ENCODE peak calls at places on chromosomes 5 and 9, in five cellular contexts. One of them, this sample, is unnamed.

GRCh38 chr9:90018688-90019087 is 413.9 kb downstream of the GADD45G start:
- DNase-seq in AG04450: no peak
- DNase-seq in brain microvascular endothelial cell: no peak
- DNase-seq in BE2C: no peak
- DNase-seq in right lobe of liver: no peak
- DNase-seq in this sample: no peak

GRCh38 chr5:172274951-172275753 is 8.4 kb downstream of the UBTD2 start:
- DNase-seq in AG04450: no peak
- DNase-seq in brain microvascular endothelial cell: peak; percentile 87
- DNase-seq in BE2C: no peak
- DNase-seq in right lobe of liver: no peak
- DNase-seq in this sample: no peak

GRCh38 chr5:14588145-14588544 is 6.6 kb downstream of the OTULINL start:
- DNase-seq in AG04450: no peak
- DNase-seq in brain microvascular endothelial cell: no peak
- DNase-seq in BE2C: no peak
- DNase-seq in right lobe of liver: no peak
- DNase-seq in this sample: no peak

GRCh38 chr5:68429510-68429909 is 214.0 kb downstream of the PIK3R1 start:
- DNase-seq in AG04450: no peak
- DNase-seq in brain microvascular endothelial cell: no peak
- DNase-seq in BE2C: no peak
- DNase-seq in right lobe of liver: no peak
- DNase-seq in this sample: no peak

GRCh38 chr5:82593481-82593880 is 315.3 kb upstream of the RPS23 start:
- DNase-seq in AG04450: no peak
- DNase-seq in brain microvascular endothelial cell: peak; percentile 79
- DNase-seq in BE2C: no peak
- DNase-seq in right lobe of liver: no peak
- DNase-seq in this sample: no peak

GRCh38 chr5:126437706-126438105 is 14.5 kb downstream of the GRAMD2B start:
- DNase-seq in AG04450: no peak
- DNase-seq in brain microvascular endothelial cell: no peak
- DNase-seq in BE2C: no peak
- DNase-seq in right lobe of liver: no peak
- DNase-seq in this sample: no peak

GRCh38 chr5:56829137-56829536 is 13.8 kb downstream of the MAP3K1 start:
- DNase-seq in AG04450: no peak
- DNase-seq in brain microvascular endothelial cell: peak; percentile 32
- DNase-seq in BE2C: no peak
- DNase-seq in right lobe of liver: no peak
- DNase-seq in this sample: no peak

GRCh38 chr5:65791721-65792698 is 70.0 kb downstream of the NLN start:
- DNase-seq in AG04450: no peak
- DNase-seq in brain microvascular endothelial cell: no peak
- DNase-seq in BE2C: no peak
- DNase-seq in right lobe of liver: no peak
- DNase-seq in this sample: no peak

GRCh38 chr9:4590430-4591122 is 71.5 kb upstream of the PLPP6 start:
- DNase-seq in AG04450: peak; percentile 13
- DNase-seq in brain microvascular endothelial cell: no peak
- DNase-seq in BE2C: no peak
- DNase-seq in right lobe of liver: no peak
- DNase-seq in this sample: no peak

DNA sequence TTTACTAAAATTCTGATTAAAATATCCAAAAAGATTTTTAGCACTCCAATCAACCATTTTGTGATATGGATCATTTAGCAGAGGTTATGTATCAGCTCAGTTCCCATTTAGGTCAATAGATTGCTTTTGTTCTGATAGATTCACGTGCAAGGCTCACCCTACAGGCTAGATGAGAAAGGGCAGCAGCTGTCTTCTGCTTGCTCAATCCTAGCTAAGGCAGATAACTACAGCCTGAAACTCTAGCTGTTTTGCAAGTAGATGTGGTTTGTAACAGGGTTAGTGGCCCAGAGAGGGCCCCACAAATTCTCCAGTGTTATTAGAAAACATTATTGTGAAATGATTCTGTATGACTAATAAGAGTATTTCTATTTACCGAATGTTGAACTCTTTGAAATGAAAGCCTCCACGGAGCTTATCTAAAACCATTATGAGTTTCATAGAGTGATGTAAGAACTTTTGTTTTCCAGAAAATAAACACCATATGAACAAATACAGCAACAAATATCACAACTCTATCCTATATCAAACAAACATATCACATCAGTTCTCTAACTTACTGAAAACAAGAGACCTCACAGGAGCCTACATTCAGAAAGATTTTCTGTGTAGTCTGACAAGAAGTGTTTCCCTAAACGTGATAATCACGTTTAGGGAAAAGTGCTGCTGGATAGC is 841.9 kb upstream of the ACO1 start:
- DNase-seq in AG04450: no peak
- DNase-seq in brain microvascular endothelial cell: peak; percentile 80
- DNase-seq in BE2C: peak; percentile 28
- DNase-seq in right lobe of liver: no peak
- DNase-seq in this sample: peak; percentile 12
- TF ChIP-seq CTCF in AG04450: peak; percentile 37
- TF ChIP-seq CTCF in brain microvascular endothelial cell: peak; percentile 75
- TF ChIP-seq CTCF in BE2C: peak; percentile 44
- TF ChIP-seq CTCF in right lobe of liver: peak; percentile 12
- TF ChIP-seq CTCF in this sample: peak; percentile 50

GRCh38 chr9:78365979-78366697 is 69.2 kb downstream of the PSAT1 start:
- DNase-seq in AG04450: no peak
- DNase-seq in brain microvascular endothelial cell: no peak
- DNase-seq in BE2C: no peak
- DNase-seq in right lobe of liver: no peak
- DNase-seq in this sample: no peak
- TF ChIP-seq CTCF in AG04450: peak; percentile 81
- TF ChIP-seq CTCF in brain microvascular endothelial cell: peak; percentile 62
- TF ChIP-seq CTCF in BE2C: peak; percentile 65
- TF ChIP-seq CTCF in right lobe of liver: peak; percentile 53
- TF ChIP-seq CTCF in this sample: peak; percentile 73

GRCh38 chr9:87533291-87533690 is 35.6 kb downstream of the DAPK1 start:
- DNase-seq in AG04450: no peak
- DNase-seq in brain microvascular endothelial cell: no peak
- DNase-seq in BE2C: no peak
- DNase-seq in right lobe of liver: no peak
- DNase-seq in this sample: no peak
- TF ChIP-seq CTCF in AG04450: no peak
- TF ChIP-seq CTCF in brain microvascular endothelial cell: no peak
- TF ChIP-seq CTCF in BE2C: peak; percentile 3
- TF ChIP-seq CTCF in right lobe of liver: no peak
- TF ChIP-seq CTCF in this sample: no peak

GRCh38 chr5:177457239-177458121 is 10.9 kb downstream of the PRR7 start:
- DNase-seq in AG04450: peak; percentile 93
- DNase-seq in brain microvascular endothelial cell: peak; percentile 95
- DNase-seq in BE2C: peak; percentile 97
- DNase-seq in right lobe of liver: peak; percentile 81
- DNase-seq in this sample: peak; percentile 85
- TF ChIP-seq CTCF in AG04450: peak; percentile 71
- TF ChIP-seq CTCF in brain microvascular endothelial cell: peak; percentile 77
- TF ChIP-seq CTCF in BE2C: peak; percentile 68
- TF ChIP-seq CTCF in right lobe of liver: peak; percentile 55
- TF ChIP-seq CTCF in this sample: peak; percentile 61

GRCh38 chr9:121034529-121034928 is 15.5 kb downstream of the C5 start:
- DNase-seq in AG04450: no peak
- DNase-seq in brain microvascular endothelial cell: no peak
- DNase-seq in BE2C: no peak
- DNase-seq in right lobe of liver: no peak
- DNase-seq in this sample: no peak
- TF ChIP-seq CTCF in AG04450: no peak
- TF ChIP-seq CTCF in brain microvascular endothelial cell: no peak
- TF ChIP-seq CTCF in BE2C: no peak
- TF ChIP-seq CTCF in right lobe of liver: no peak
- TF ChIP-seq CTCF in this sample: no peak

GRCh38 chr5:132489871-132490483 is 596 bp downstream of the IRF1 start:
- DNase-seq in AG04450: no peak
- DNase-seq in brain microvascular endothelial cell: no peak
- DNase-seq in BE2C: peak; percentile 53
- DNase-seq in right lobe of liver: peak; percentile 66
- DNase-seq in this sample: no peak
- TF ChIP-seq CTCF in AG04450: peak; percentile 39
- TF ChIP-seq CTCF in brain microvascular endothelial cell: no peak
- TF ChIP-seq CTCF in BE2C: no peak
- TF ChIP-seq CTCF in right lobe of liver: peak; percentile 5
- TF ChIP-seq CTCF in this sample: no peak

GRCh38 chr5:95238560-95239325 is 46.2 kb downstream of the MCTP1 start:
- DNase-seq in AG04450: no peak
- DNase-seq in brain microvascular endothelial cell: peak; percentile 38
- DNase-seq in BE2C: no peak
- DNase-seq in right lobe of liver: no peak
- DNase-seq in this sample: no peak
- TF ChIP-seq CTCF in AG04450: peak; percentile 38
- TF ChIP-seq CTCF in brain microvascular endothelial cell: peak; percentile 55
- TF ChIP-seq CTCF in BE2C: peak; percentile 25
- TF ChIP-seq CTCF in right lobe of liver: no peak
- TF ChIP-seq CTCF in this sample: no peak

DNA sequence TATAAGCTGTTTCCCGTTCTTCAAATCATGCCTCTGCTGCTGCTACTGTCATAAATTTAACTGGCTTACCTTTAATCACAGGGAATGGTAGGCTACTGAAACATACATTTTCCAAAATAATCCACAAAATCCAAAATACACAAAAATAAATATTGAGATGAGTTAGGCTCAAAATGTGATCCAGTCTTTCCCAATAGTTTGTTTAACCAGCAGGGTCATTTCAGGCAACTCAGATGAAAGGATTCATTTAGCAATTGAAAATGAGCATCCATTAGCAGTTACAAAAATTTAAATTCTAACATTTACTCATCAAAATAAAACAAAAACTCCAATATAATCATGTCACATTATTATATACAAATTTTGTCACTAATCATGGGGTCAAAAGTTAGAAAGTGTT is 1015.6 kb upstream of the DMAC1 start:
- DNase-seq in AG04450: no peak
- DNase-seq in brain microvascular endothelial cell: no peak
- DNase-seq in BE2C: no peak
- DNase-seq in right lobe of liver: no peak
- DNase-seq in this sample: no peak
- TF ChIP-seq CTCF in AG04450: no peak
- TF ChIP-seq CTCF in brain microvascular endothelial cell: no peak
- TF ChIP-seq CTCF in BE2C: no peak
- TF ChIP-seq CTCF in right lobe of liver: no peak
- TF ChIP-seq CTCF in this sample: no peak